ENCODE peak calls at places on chromosomes 5 and 9, in nine cellular contexts. X is foreskin fibroblast, C is IMR-90, I is GM13976, R is HFFc6, U is heart left ventricle, N is NB4, K is Peyer's patch, Y is nephron progenitor cell. Z is an unnamed sample.

GRCh38 chr9:128142061-128142460 is 7.2 kb upstream of the LCN2 start:
- DNase-seq in X (no peak), U (no peak), K (peak; percentile 29), R (no peak), N (no peak), C (no peak), Y (no peak), I (no peak), Z (no peak)

GRCh38 chr5:87944553-87945320 is 323.9 kb downstream of the TMEM161B start:
- DNase-seq in X (no peak), R (no peak), U (peak; percentile 51), Y (no peak), C (no peak), K (no peak), N (no peak), I (no peak), Z (no peak)

GRCh38 chr5:172683696-172684464 is 42.8 kb downstream of the NEURL1B start:
- DNase-seq in R (no peak), U (no peak), X (peak; percentile 53), C (no peak), N (no peak), K (no peak), I (peak; percentile 54), Y (peak; percentile 75), Z (no peak)

GRCh38 chr5:169295241-169295747 is 5.6 kb downstream of the SLIT3 start:
- DNase-seq in Y (no peak), R (no peak), N (no peak), I (no peak), U (no peak), X (no peak), C (no peak), K (no peak), Z (no peak)

GRCh38 chr5:87541033-87541432 is 128.3 kb upstream of the CCNH start:
- DNase-seq in Y (no peak), R (peak; percentile 43), I (no peak), K (no peak), N (peak; percentile 8), C (peak; percentile 33), U (peak; percentile 59), X (peak; percentile 1), Z (peak; percentile 25)

GRCh38 chr5:53298841-53299240 is 181.6 kb upstream of the FST start:
- DNase-seq in X (peak; percentile 69), U (no peak), K (no peak), R (no peak), I (no peak), Y (no peak), N (no peak), C (peak; percentile 67), Z (no peak)

GRCh38 chr5:2848634-2849033 is 97.2 kb upstream of the IRX2 start:
- DNase-seq in Y (no peak), N (no peak), K (no peak), I (no peak), R (no peak), X (peak; percentile 6), U (no peak), C (no peak), Z (no peak)

GRCh38 chr5:56561-57290 is 35.2 kb upstream of the PLEKHG4B start:
- DNase-seq in N (peak; percentile 62), I (peak; percentile 30), C (peak; percentile 52), U (no peak), R (peak; percentile 14), K (no peak), Y (peak; percentile 81), X (peak; percentile 66), Z (no peak)

GRCh38 chr9:35067056-35067455 is 5.4 kb downstream of the VCP start:
- DNase-seq in C (no peak), N (no peak), U (no peak), K (no peak), Y (no peak), X (no peak), I (no peak), R (no peak), Z (no peak)

GRCh38 chr5:37724395-37725125 is 115.3 kb downstream of the GDNF start:
- DNase-seq in Y (no peak), K (no peak), U (no peak), C (no peak), N (no peak), X (peak; percentile 69), I (no peak), R (peak; percentile 29), Z (no peak)

GRCh38 chr5:37725185-37725584 is 114.7 kb downstream of the GDNF start:
- DNase-seq in Y (no peak), R (no peak), U (no peak), X (no peak), N (no peak), K (no peak), I (no peak), C (no peak), Z (no peak)

GRCh38 chr5:37721447-37721871 is 118.4 kb downstream of the GDNF start:
- DNase-seq in I (peak; percentile 5), X (no peak), Y (no peak), C (peak; percentile 36), U (no peak), R (no peak), K (no peak), N (peak; percentile 12), Z (no peak)

GRCh38 chr5:37722236-37723146 is 117.3 kb downstream of the GDNF start:
- DNase-seq in N (peak; percentile 90), X (peak; percentile 96), I (peak; percentile 3), Y (no peak), U (no peak), C (peak; percentile 96), K (no peak), R (peak; percentile 92), Z (peak; percentile 81)

GRCh38 chr5:37723147-37723961 is 116.5 kb downstream of the GDNF start:
- DNase-seq in N (peak; percentile 54), K (no peak), X (peak; percentile 30), C (no peak), Y (peak; percentile 56), R (no peak), U (no peak), I (no peak), Z (no peak)
- TF ChIP-seq CTCF in N (peak; percentile 58), K (no peak), X (peak; percentile 33), C (peak; percentile 39), Y (peak; percentile 65), R (peak; percentile 80), U (peak; percentile 33), I (no peak), Z (peak; percentile 39)

DNA sequence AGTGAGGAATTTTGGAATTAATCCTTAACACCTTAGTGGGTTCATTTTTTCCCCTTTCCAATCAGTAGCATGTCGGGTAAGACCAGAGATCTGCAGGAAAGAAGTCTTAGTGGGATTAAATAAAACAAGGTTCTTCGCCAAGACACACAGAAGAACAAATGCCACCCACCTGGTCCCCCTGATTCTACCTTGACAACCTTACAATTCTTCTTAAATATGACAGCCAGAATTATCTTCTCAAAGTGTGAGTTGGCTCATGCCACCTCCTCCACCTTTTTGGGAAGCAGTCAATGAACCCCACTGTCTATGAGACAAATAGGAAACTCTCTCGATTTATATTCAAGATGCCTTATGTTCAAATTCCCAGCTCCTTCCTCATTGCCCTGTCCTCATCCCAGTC is 105.1 kb downstream of the BRINP1 start:
- DNase-seq in I (no peak), N (no peak), C (no peak), X (no peak), R (no peak), Y (no peak), K (no peak), U (no peak), Z (no peak)
- TF ChIP-seq CTCF in I (no peak), N (no peak), C (no peak), X (no peak), R (no peak), Y (no peak), K (no peak), U (no peak), Z (no peak)

DNA sequence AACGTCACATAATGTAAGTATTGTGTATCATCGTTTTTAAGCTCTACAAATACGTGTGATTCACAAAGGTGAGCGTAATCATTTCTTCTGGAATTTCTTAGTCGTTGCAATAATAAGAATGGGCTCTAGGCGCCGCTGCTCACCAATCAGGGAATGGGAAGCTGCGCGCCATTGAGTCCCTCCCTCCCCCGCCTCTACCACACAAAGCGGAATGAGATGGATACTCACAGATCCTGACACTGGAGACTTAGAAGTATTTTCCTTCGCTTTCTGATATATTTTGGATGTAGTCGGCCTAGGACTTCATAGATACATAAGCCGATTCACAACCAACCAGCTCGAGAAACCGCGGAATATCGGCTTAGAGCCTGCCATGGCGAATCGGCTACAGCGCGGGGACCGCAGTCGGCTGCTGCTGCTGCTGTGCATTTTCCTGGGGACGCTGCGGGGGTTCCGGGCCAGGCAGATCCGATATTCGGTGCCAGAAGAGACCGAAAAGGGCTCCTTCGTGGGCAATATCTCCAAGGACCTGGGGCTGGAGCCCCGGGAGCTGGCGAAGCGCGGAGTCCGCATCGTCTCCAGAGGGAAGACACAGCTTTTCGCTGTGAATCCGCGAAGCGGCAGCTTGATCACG is at the start of gene PCDHGA11:
- DNase-seq in X (peak; percentile 86), U (peak; percentile 40), N (peak; percentile 72), C (peak; percentile 63), R (peak; percentile 23), Y (no peak), I (peak; percentile 76), K (no peak), Z (peak; percentile 22)
- TF ChIP-seq CTCF in X (peak; percentile 45), U (peak; percentile 47), N (peak; percentile 56), C (peak; percentile 64), R (peak; percentile 82), Y (no peak), I (peak; percentile 71), K (peak; percentile 14), Z (peak; percentile 41)

GRCh38 chr5:11046160-11046559 is 285.1 kb upstream of the DAP start:
- DNase-seq in K (no peak), Y (peak; percentile 8), U (no peak), N (peak; percentile 24), I (no peak), C (peak; percentile 18), R (no peak), X (peak; percentile 10), Z (no peak)
- TF ChIP-seq CTCF in K (no peak), Y (no peak), U (no peak), N (no peak), I (no peak), C (peak; percentile 37), R (no peak), X (peak; percentile 31), Z (peak; percentile 43)

GRCh38 chr9:15693701-15694100 is 140.9 kb downstream of the CCDC171 start:
- DNase-seq in I (no peak), N (no peak), X (no peak), C (no peak), R (no peak), Y (no peak), U (no peak), K (no peak), Z (no peak)

GRCh38 chr9:15697459-15697858 is 144.6 kb downstream of the CCDC171 start:
- DNase-seq in C (peak; percentile 95), X (peak; percentile 88), Y (no peak), N (peak; percentile 38), R (peak; percentile 93), U (no peak), I (no peak), K (no peak), Z (peak; percentile 72)

GRCh38 chr9:15696979-15697378 is 144.1 kb downstream of the CCDC171 start:
- DNase-seq in K (no peak), N (no peak), X (peak; percentile 38), I (no peak), R (peak; percentile 29), Y (no peak), C (peak; percentile 36), U (no peak), Z (no peak)
- TF ChIP-seq CTCF in K (no peak), N (no peak), X (no peak), I (no peak), R (peak; percentile 42), Y (no peak), C (no peak), U (no peak), Z (no peak)

GRCh38 chr5:149151717-149152116 is 10.4 kb downstream of the ABLIM3 start:
- DNase-seq in K (no peak), N (no peak), U (no peak), Y (no peak), X (peak; percentile 71), I (no peak), C (peak; percentile 42), R (peak; percentile 44), Z (no peak)
- TF ChIP-seq CTCF in K (no peak), N (peak; percentile 28), U (no peak), Y (no peak), X (peak; percentile 39), I (no peak), C (peak; percentile 35), R (peak; percentile 78), Z (peak; percentile 25)